ENCODE peak calls at places on chromosomes 4 and X, in six cellular contexts. I is AG08396, J is breast epithelium, F is T47D, N is left cardiac atrium, E is nucleus accumbens. W is an unnamed sample.

GRCh38 chr4:110959041-110959643 is 336.3 kb upstream of the PITX2 start:
- DNase-seq in I (no peak), J (no peak), F (no peak), N (no peak), E (no peak), W (no peak)

GRCh38 chr4:71303850-71304249 is 35.0 kb upstream of the SLC4A4 start:
- DNase-seq in I (no peak), J (no peak), F (no peak), N (no peak), E (no peak), W (no peak)

GRCh38 chr4:139922625-139923024 is 231.4 kb downstream of the MAML3 start:
- DNase-seq in I (peak; percentile 17), J (no peak), F (no peak), N (no peak), E (no peak), W (no peak)

GRCh38 chrX:10597871-10598270 is 22.5 kb downstream of the MID1 start:
- DNase-seq in I (no peak), J (no peak), F (no peak), N (no peak), E (peak; percentile 5), W (no peak)

GRCh38 chr4:48341776-48342558 is 638 bp downstream of the SLAIN2 start:
- DNase-seq in I (peak; percentile 47), J (peak; percentile 58), F (no peak), N (peak; percentile 68), E (peak; percentile 25), W (peak; percentile 54)

GRCh38 chr4:141971854-141972253 is 335.5 kb downstream of the IL15 start:
- DNase-seq in I (no peak), J (no peak), F (no peak), N (no peak), E (no peak), W (no peak)

GRCh38 chr4:174252412-174252811 is 31.1 kb downstream of the FBXO8 start:
- DNase-seq in I (no peak), J (no peak), F (no peak), N (no peak), E (no peak), W (no peak)

GRCh38 chr4:158013858-158014257 is 159.0 kb downstream of the GASK1B start:
- DNase-seq in I (no peak), J (no peak), F (no peak), N (no peak), E (no peak), W (no peak)

GRCh38 chr4:138875886-138876608 is 139.5 kb upstream of the NOCT start:
- DNase-seq in I (peak; percentile 68), J (no peak), F (no peak), N (no peak), E (no peak), W (no peak)

GRCh38 chr4:53186714-53187358 is 179.0 kb downstream of the SCFD2 start:
- DNase-seq in I (no peak), J (no peak), F (no peak), N (no peak), E (no peak), W (peak; percentile 60)

GRCh38 chrX:71922697-71923096 is 12.1 kb downstream of the NHSL2 start:
- DNase-seq in I (no peak), J (no peak), F (no peak), N (no peak), E (no peak), W (no peak)

GRCh38 chr4:8439168-8439567 is 1.4 kb downstream of the ACOX3 start:
- DNase-seq in I (no peak), J (no peak), F (no peak), N (no peak), E (no peak), W (no peak)

GRCh38 chrX:40922307-40922706 is 162.9 kb upstream of the USP9X start:
- DNase-seq in I (peak; percentile 28), J (no peak), F (no peak), N (no peak), E (no peak), W (peak; percentile 73)

GRCh38 chr4:186820371-186820990 is 96.8 kb upstream of the FAT1 start:
- DNase-seq in I (peak; percentile 28), J (no peak), F (no peak), N (peak; percentile 63), E (peak; percentile 7), W (no peak)

GRCh38 chr4:133208694-133209285 is 59.7 kb downstream of the PCDH10 start:
- DNase-seq in I (no peak), J (no peak), F (no peak), N (no peak), E (no peak), W (no peak)

GRCh38 chrX:30270639-30271038 is 23.7 kb downstream of the MAGEB1 start:
- DNase-seq in I (no peak), J (no peak), F (no peak), N (no peak), E (no peak), W (no peak)

GRCh38 chr4:23733911-23734458 is 155.9 kb downstream of the PPARGC1A start:
- DNase-seq in I (no peak), J (no peak), F (no peak), N (no peak), E (no peak), W (no peak)

GRCh38 chrX:110276778-110277177 is 41.1 kb downstream of the AMMECR1 start:
- DNase-seq in I (no peak), J (no peak), F (no peak), N (no peak), E (no peak), W (no peak)

GRCh38 chrX:68822641-68823410 is 6.0 kb upstream of the EFNB1 start:
- DNase-seq in I (peak; percentile 61), J (no peak), F (no peak), N (peak; percentile 56), E (no peak), W (peak; percentile 65)

GRCh38 chrX:131626681-131627296 is 82.9 kb downstream of the OR13H1 start:
- DNase-seq in I (no peak), J (no peak), F (peak; percentile 7), N (no peak), E (no peak), W (peak; percentile 0)

GRCh38 chr4:8199594-8200301 is 658 bp downstream of the SH3TC1 start:
- DNase-seq in I (no peak), J (no peak), F (no peak), N (no peak), E (no peak), W (no peak)

GRCh38 chr4:1833307-1834046 is 22.5 kb downstream of the LETM1 start:
- DNase-seq in I (no peak), J (no peak), F (no peak), N (no peak), E (no peak), W (no peak)

W was measured in NCI-H526.